ENCODE peak calls at places on chromosomes 3 and 15, in six cellular contexts. O is HCT116, X is H1, R is GM12878, N is HepG2, A is K562. D is an unnamed sample.
A peak's percentile ranks its signal among the peaks of the same experiment; 100 is the strongest.

GRCh38 chr3:119314821-119315220 is 20.6 kb downstream of the ARHGAP31 start:
- DNase-seq in N (no peak), R (no peak), A (no peak), X (no peak), O (no peak), D (no peak)

GRCh38 chr3:53805463-53806159 is 40.6 kb downstream of the CHDH start:
- DNase-seq in X (no peak), N (no peak), R (no peak), O (no peak), A (no peak), D (no peak)

GRCh38 chr3:17081520-17081919 is 196.8 kb downstream of the PLCL2 start:
- DNase-seq in R (no peak), O (no peak), X (no peak), N (no peak), A (no peak), D (no peak)

GRCh38 chr3:98952404-98952803 is 50.9 kb upstream of the DCBLD2 start:
- DNase-seq in O (no peak), N (no peak), X (no peak), R (no peak), A (no peak), D (no peak)

GRCh38 chr3:177451277-177451880 is 254.1 kb upstream of the TBL1XR1 start:
- DNase-seq in A (no peak), N (peak; percentile 59), R (no peak), O (no peak), X (no peak), D (no peak)

GRCh38 chr15:82298520-82298919 is 35.9 kb downstream of the SAXO2 start:
- DNase-seq in N (no peak), O (no peak), X (no peak), R (no peak), A (no peak), D (no peak)

GRCh38 chr3:70281663-70282062 is 30.8 kb downstream of the MDFIC2 start:
- DNase-seq in X (no peak), O (no peak), A (no peak), N (no peak), R (no peak), D (no peak)

GRCh38 chr3:55629432-55629831 is 142.3 kb upstream of the WNT5A start:
- DNase-seq in A (no peak), N (no peak), O (no peak), R (no peak), X (no peak), D (no peak)

GRCh38 chr15:88920186-88920891 is 7.2 kb upstream of the MFGE8 start:
- DNase-seq in A (peak; percentile 61), N (no peak), R (no peak), X (no peak), O (no peak), D (no peak)

GRCh38 chr3:5568451-5568850 is 380.9 kb downstream of the EDEM1 start:
- DNase-seq in O (peak; percentile 34), N (peak; percentile 2), R (no peak), A (no peak), X (no peak), D (peak; percentile 46)

GRCh38 chr15:38868326-38869114 is 303.9 kb upstream of the RASGRP1 start:
- DNase-seq in A (no peak), R (no peak), X (no peak), O (peak; percentile 3), N (peak; percentile 11), D (no peak)

GRCh38 chr15:89399390-89400120 is 64.9 kb upstream of the POLG start:
- DNase-seq in O (no peak), N (no peak), A (peak; percentile 84), R (no peak), X (no peak), D (no peak)

GRCh38 chr15:64050281-64051092 is 4.2 kb upstream of the DAPK2 start:
- DNase-seq in N (peak; percentile 46), O (no peak), X (no peak), A (no peak), R (no peak), D (no peak)

DNA sequence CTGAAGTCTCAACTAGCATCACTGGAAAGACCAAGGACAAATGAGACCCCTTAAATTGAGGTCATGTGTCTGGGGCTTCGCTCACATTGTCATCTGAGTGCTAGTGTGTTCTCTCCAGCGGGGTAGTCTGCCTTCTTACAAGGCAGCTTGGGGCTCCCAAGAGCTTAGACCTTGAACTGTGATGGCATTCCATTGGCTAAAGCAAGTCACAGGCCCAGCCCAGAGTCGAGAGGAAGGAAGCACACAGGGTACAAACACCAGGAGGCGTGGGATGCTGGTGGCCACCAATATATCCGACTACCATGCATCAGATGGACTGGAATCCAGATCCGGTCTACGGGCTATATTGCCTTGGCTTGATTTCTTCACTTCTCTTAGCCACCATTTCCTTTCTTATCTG is 31.5 kb upstream of the DYNC1LI1 start:
- DNase-seq in O (no peak), R (no peak), A (no peak), N (no peak), X (no peak), D (no peak)
- TF ChIP-seq ZNF274 in O (no peak), R (no peak), A (no peak), N (no peak), X (no peak), D (no peak)

GRCh38 chr3:122356402-122356801 is 26.6 kb downstream of the MIX23 start:
- DNase-seq in O (peak; percentile 34), A (peak; percentile 39), N (peak; percentile 57), X (peak; percentile 25), R (no peak), D (no peak)

GRCh38 chr3:122355612-122356011 is 27.4 kb downstream of the MIX23 start:
- DNase-seq in N (no peak), A (peak; percentile 41), O (no peak), R (no peak), X (no peak), D (no peak)

GRCh38 chr3:122357828-122358617 is 25.0 kb downstream of the MIX23 start:
- DNase-seq in N (no peak), X (no peak), A (no peak), R (no peak), O (no peak), D (no peak)

GRCh38 chr3:122362026-122362425 is 21.0 kb downstream of the MIX23 start:
- DNase-seq in R (no peak), A (no peak), N (no peak), X (no peak), O (no peak), D (no peak)

DNA sequence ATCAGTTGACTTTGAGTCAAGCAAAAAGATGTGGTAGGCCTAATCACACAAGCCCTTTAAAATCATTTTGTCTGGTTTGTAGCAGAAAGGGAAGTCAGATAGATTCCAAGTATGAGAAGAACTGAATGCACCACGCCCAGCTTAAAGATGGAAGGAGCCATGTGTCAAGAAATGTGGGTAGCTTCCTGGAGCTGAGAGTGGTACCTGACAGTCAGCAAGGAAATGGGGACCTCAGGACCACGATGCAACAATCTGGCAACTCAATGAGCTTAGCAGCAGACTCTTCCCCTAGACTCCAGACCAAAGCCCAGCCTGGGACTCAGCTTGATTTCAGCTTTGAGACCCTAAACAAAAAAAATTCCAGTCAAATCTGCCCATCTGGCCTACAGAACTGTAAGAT is 24.4 kb downstream of the MIX23 start:
- DNase-seq in X (no peak), A (no peak), N (no peak), R (no peak), O (no peak), D (no peak)
- TF ChIP-seq ZNF274 in X (no peak), A (no peak), N (no peak), R (no peak), O (no peak), D (no peak)

GRCh38 chr3:122974764-122975162 is 52.8 kb downstream of the SEMA5B start:
- DNase-seq in X (no peak), O (no peak), A (no peak), R (no peak), N (no peak), D (no peak)
- TF ChIP-seq ZNF274 in X (no peak), O (no peak), A (no peak), R (no peak), N (no peak), D (no peak)

GRCh38 chr3:148612278-148612677 is 85.4 kb upstream of the AGTR1 start:
- DNase-seq in A (no peak), O (no peak), X (no peak), R (no peak), N (no peak), D (no peak)

GRCh38 chr3:148615385-148615784 is 82.3 kb upstream of the AGTR1 start:
- DNase-seq in A (no peak), O (no peak), R (no peak), N (no peak), X (no peak), D (no peak)

DNA sequence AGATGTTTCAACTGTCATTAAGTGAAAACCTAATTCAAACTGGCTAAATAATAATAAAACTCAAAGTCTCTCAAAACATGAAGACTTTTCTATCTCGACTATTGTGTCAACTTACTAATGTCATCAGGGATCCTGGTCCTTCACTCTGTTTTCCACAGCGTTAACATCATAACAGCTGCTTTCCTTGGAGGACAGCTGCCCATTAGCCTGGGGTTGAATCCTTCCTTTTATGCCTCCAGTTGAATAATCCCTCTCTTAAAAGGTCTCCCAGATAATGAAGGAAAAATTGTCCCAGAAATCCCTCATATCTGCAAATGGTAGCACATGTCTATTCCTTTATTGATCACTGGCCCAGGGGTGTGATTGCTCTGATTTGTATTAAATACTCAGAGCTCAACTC is 83.2 kb upstream of the AGTR1 start:
- DNase-seq in X (no peak), R (no peak), A (no peak), N (no peak), O (no peak), D (peak; percentile 20)
- TF ChIP-seq ZNF274 in X (no peak), R (no peak), A (no peak), N (no peak), O (no peak), D (no peak)

GRCh38 chr3:190519886-190520285 is 6.0 kb downstream of the IL1RAP start:
- DNase-seq in R (no peak), X (no peak), A (no peak), N (no peak), O (no peak), D (no peak)

GRCh38 chr3:190522621-190523222 is 8.8 kb downstream of the IL1RAP start:
- DNase-seq in X (no peak), N (no peak), O (no peak), R (no peak), A (no peak), D (no peak)

GRCh38 chr3:190524942-190525341 is 11.1 kb downstream of the IL1RAP start:
- DNase-seq in N (no peak), A (no peak), R (no peak), X (no peak), O (no peak), D (no peak)

GRCh38 chr3:190517696-190518095 is 3.8 kb downstream of the IL1RAP start:
- DNase-seq in O (no peak), N (no peak), X (no peak), A (no peak), R (no peak), D (no peak)

DNA sequence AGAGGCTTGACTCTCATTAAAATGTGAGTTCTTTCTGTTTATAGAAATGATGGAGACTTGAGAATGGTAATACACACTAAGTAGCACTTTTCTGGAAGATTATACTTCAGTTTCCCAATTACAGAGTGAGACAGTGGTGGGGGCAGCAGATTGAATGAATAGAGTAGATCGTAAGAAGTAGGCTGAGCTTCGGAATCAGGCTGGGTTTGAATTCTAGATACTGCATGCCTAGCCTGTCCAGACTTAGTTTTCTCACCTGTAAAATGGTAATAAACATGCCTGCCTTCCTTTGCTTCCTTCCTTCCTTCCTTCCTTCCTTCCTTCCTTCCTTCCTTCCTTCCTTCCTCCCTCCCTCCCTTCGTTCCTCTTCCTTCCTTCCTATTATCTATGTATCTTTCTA is 8.1 kb downstream of the IL1RAP start:
- DNase-seq in O (no peak), R (no peak), A (no peak), N (no peak), X (no peak), D (no peak)
- TF ChIP-seq ZNF274 in O (no peak), R (no peak), A (no peak), N (no peak), X (no peak), D (no peak)

D was measured in NT2/D1.